ENCODE peak calls at places on chromosomes 12 and 14, in ten cellular contexts. I, P, E, Q, B, J, W, K, H and M are unnamed samples.

GRCh38 chr14:51395361-51395849 is 155.4 kb downstream of the TMX1 start:
- DNase-seq in I (no peak), P (no peak), E (peak; percentile 84), Q (no peak), B (no peak), J (peak; percentile 97), W (no peak), K (no peak), H (peak; percentile 99), M (no peak)

GRCh38 chr12:27940756-27941402 is 31.7 kb downstream of the PTHLH start:
- DNase-seq in I (peak; percentile 56), P (peak; percentile 62), E (peak; percentile 78), Q (peak; percentile 37), B (peak; percentile 56), J (peak; percentile 90), W (peak; percentile 31), K (peak; percentile 41), H (peak; percentile 75), M (peak; percentile 27)

GRCh38 chr12:2288001-2288400 is 235.2 kb downstream of the CACNA1C start:
- DNase-seq in I (no peak), P (no peak), E (peak; percentile 70), Q (peak; percentile 12), B (no peak), J (peak; percentile 49), W (no peak), K (no peak), H (peak; percentile 74), M (no peak)

GRCh38 chr12:43805149-43805856 is 814 bp downstream of the TWF1 start:
- DNase-seq in I (no peak), P (no peak), E (no peak), Q (no peak), B (no peak), J (no peak), W (no peak), K (no peak), H (no peak), M (no peak)

GRCh38 chr12:124745468-124745890 is 118.2 kb downstream of the SCARB1 start:
- DNase-seq in I (no peak), P (no peak), E (no peak), Q (no peak), B (no peak), J (no peak), W (no peak), K (no peak), H (no peak), M (no peak)

GRCh38 chr12:113879658-113880057 is 86.5 kb downstream of the RBM19 start:
- DNase-seq in I (no peak), P (no peak), E (no peak), Q (no peak), B (no peak), J (no peak), W (no peak), K (no peak), H (no peak), M (no peak)

GRCh38 chr14:101194356-101195308 is 291.1 kb upstream of the RTL1 start:
- DNase-seq in I (no peak), P (no peak), E (no peak), Q (peak; percentile 5), B (no peak), J (no peak), W (no peak), K (no peak), H (no peak), M (no peak)

GRCh38 chr14:73729556-73730265 is 15.5 kb upstream of the PNMA1 start:
- DNase-seq in I (no peak), P (no peak), E (no peak), Q (peak; percentile 22), B (no peak), J (no peak), W (no peak), K (no peak), H (no peak), M (no peak)